ENCODE peak calls at places on chromosomes 13 and 19, in seven cellular contexts. P is psoas muscle; K is effector memory CD4-positive, alpha-beta T cell; Q is left ventricle myocardium inferior; U is tibial nerve; J is coronary artery; G is uterus. R is an unnamed sample.

GRCh38 chr19:10074153-10074552 is 12.0 kb upstream of the SHFL start:
- DNase-seq in P (no peak), K (no peak), Q (no peak), U (no peak), J (no peak), G (no peak), R (no peak)

GRCh38 chr19:13956365-13956744 is 4.0 kb downstream of the DCAF15 start:
- DNase-seq in P (no peak), K (no peak), Q (no peak), U (no peak), J (no peak), G (no peak), R (no peak)

GRCh38 chr19:46606681-46607440 is 5.7 kb downstream of the CALM3 start:
- DNase-seq in P (no peak), K (no peak), Q (no peak), U (peak), J (no peak), G (no peak), R (no peak)

GRCh38 chr13:42041017-42041683 is 7.3 kb upstream of the DGKH start:
- DNase-seq in P (peak), K (no peak), Q (peak), U (no peak), J (peak), G (peak), R (peak)

GRCh38 chr19:3440082-3440481 is 40.2 kb downstream of the SMIM24 start:
- DNase-seq in P (peak), K (peak), Q (peak), U (no peak), J (no peak), G (no peak), R (peak)

GRCh38 chr13:54486421-54487166 is 1458.0 kb downstream of the OLFM4 start:
- DNase-seq in P (no peak), K (no peak), Q (no peak), U (no peak), J (no peak), G (no peak), R (no peak)

GRCh38 chr19:44745386-44745831 is 3.1 kb upstream of the BCL3 start:
- DNase-seq in P (peak), K (no peak), Q (peak), U (peak), J (no peak), G (peak), R (peak)

GRCh38 chr13:46165485-46166220 is 16.3 kb downstream of the LCP1 start:
- DNase-seq in P (no peak), K (peak), Q (no peak), U (no peak), J (no peak), G (no peak), R (no peak)

GRCh38 chr19:38223119-38223523 is 901 bp downstream of the DPF1 start:
- DNase-seq in P (no peak), K (no peak), Q (no peak), U (no peak), J (no peak), G (no peak), R (no peak)

GRCh38 chr19:28372800-28373199 is 840.2 kb downstream of the UQCRFS1 start:
- DNase-seq in P (no peak), K (no peak), Q (no peak), U (no peak), J (no peak), G (no peak), R (no peak)

GRCh38 chr19:49149652-49150105 is 5.5 kb downstream of the HRC start:
- DNase-seq in P (peak), K (no peak), Q (peak), U (no peak), J (peak), G (peak), R (peak)

GRCh38 chr19:41325947-41326706 is 16.2 kb downstream of the CCDC97 start:
- DNase-seq in P (no peak), K (no peak), Q (no peak), U (no peak), J (no peak), G (no peak), R (peak)

GRCh38 chr13:71118779-71119364 is 748.1 kb downstream of the DACH1 start:
- DNase-seq in P (no peak), K (no peak), Q (no peak), U (no peak), J (no peak), G (no peak), R (no peak)

GRCh38 chr13:71115301-71115700 is 751.7 kb downstream of the DACH1 start:
- DNase-seq in P (no peak), K (no peak), Q (no peak), U (no peak), J (no peak), G (no peak), R (no peak)

GRCh38 chr13:71117920-71118319 is 749.1 kb downstream of the DACH1 start:
- DNase-seq in P (no peak), K (no peak), Q (no peak), U (no peak), J (no peak), G (no peak), R (no peak)
- H3K27ac ChIP-seq in P (no peak), K (no peak), Q (no peak), U (no peak), J (no peak), G (no peak), R (no peak)

GRCh38 chr13:33787051-33787591 is 30.8 kb upstream of the RFC3 start:
- DNase-seq in P (no peak), K (no peak), Q (no peak), U (no peak), J (no peak), G (no peak), R (no peak)
- H3K4me3 ChIP-seq in P (peak), K (peak), Q (peak), U (no peak), J (peak), G (no peak), R (peak)

GRCh38 chr19:50660083-50660366 is 10.8 kb downstream of the C19orf81 start:
- DNase-seq in P (no peak), K (no peak), Q (no peak), U (no peak), J (no peak), G (no peak), R (no peak)

GRCh38 chr19:50659318-50660082 is 10.3 kb downstream of the C19orf81 start:
- DNase-seq in P (no peak), K (no peak), Q (no peak), U (no peak), J (no peak), G (no peak), R (no peak)

GRCh38 chr19:50657222-50657669 is 8.0 kb downstream of the C19orf81 start:
- DNase-seq in P (no peak), K (no peak), Q (no peak), U (no peak), J (no peak), G (no peak), R (no peak)

GRCh38 chr19:50658438-50659317 is 9.4 kb downstream of the C19orf81 start:
- DNase-seq in P (peak), K (no peak), Q (peak), U (no peak), J (no peak), G (peak), R (no peak)

GRCh38 chr19:50657672-50658437 is 8.6 kb downstream of the C19orf81 start:
- DNase-seq in P (peak), K (peak), Q (peak), U (peak), J (peak), G (peak), R (peak)
- H3K27ac ChIP-seq in P (no peak), K (no peak), Q (no peak), U (no peak), J (no peak), G (no peak), R (no peak)

GRCh38 chr19:12783849-12784393 is 7.4 kb upstream of the JUNB start:
- DNase-seq in P (peak), K (no peak), Q (peak), U (no peak), J (peak), G (peak), R (no peak)

GRCh38 chr19:12785431-12786011 is 5.8 kb upstream of the JUNB start:
- DNase-seq in P (no peak), K (no peak), Q (no peak), U (no peak), J (no peak), G (no peak), R (no peak)

GRCh38 chr19:12784871-12785430 is 6.3 kb upstream of the JUNB start:
- DNase-seq in P (no peak), K (peak), Q (no peak), U (no peak), J (no peak), G (no peak), R (no peak)

GRCh38 chr19:12783226-12783848 is 7.9 kb upstream of the JUNB start:
- DNase-seq in P (no peak), K (no peak), Q (no peak), U (no peak), J (no peak), G (peak), R (no peak)

GRCh38 chr19:12784394-12784870 is 6.9 kb upstream of the JUNB start:
- DNase-seq in P (no peak), K (no peak), Q (no peak), U (no peak), J (no peak), G (no peak), R (no peak)
- H3K4me3 ChIP-seq in P (no peak), K (no peak), Q (no peak), U (no peak), J (peak), G (no peak), R (no peak)

DNA sequence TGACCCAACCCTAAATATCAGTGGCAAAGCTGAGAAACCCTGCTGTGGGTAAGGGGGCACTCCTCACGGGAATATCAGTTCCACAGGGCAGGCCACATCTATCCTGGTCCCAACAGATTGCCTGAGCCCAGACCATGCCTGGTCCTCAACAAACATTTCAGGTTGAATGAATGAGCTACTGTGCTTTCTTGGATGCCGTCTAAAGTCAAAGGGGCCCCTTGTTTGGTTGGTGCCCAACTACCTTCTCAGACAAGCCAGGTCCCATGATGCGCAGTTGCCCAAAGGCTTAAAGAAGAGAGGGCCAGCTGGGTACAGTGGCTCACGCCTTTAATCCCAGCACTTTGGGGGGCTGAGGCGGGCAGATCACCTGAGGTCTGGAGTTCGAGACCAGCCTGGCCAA is 2.4 kb downstream of the DPP9 start:
- DNase-seq in P (no peak), K (no peak), Q (no peak), U (no peak), J (no peak), G (no peak), R (no peak)
- H3K27ac ChIP-seq in P (peak), K (no peak), Q (no peak), U (no peak), J (no peak), G (no peak), R (no peak)

GRCh38 chr13:102977471-102977870 is 88.7 kb downstream of the SLC10A2 start:
- DNase-seq in P (no peak), K (no peak), Q (no peak), U (no peak), J (no peak), G (no peak), R (no peak)
- H3K4me3 ChIP-seq in P (peak), K (no peak), Q (peak), U (no peak), J (peak), G (no peak), R (no peak)

GRCh38 chr19:17557461-17557860 is 2.0 kb downstream of the COLGALT1 start:
- DNase-seq in P (no peak), K (no peak), Q (no peak), U (no peak), J (no peak), G (no peak), R (no peak)

GRCh38 chr19:17555480-17555928 is at the start of gene COLGALT1:
- DNase-seq in P (peak), K (peak), Q (peak), U (peak), J (peak), G (peak), R (peak)

GRCh38 chr19:17554968-17555479 is 425 bp upstream of the COLGALT1 start:
- DNase-seq in P (no peak), K (no peak), Q (no peak), U (no peak), J (no peak), G (no peak), R (no peak)

GRCh38 chr19:17556995-17557394 is 1.5 kb downstream of the COLGALT1 start:
- DNase-seq in P (no peak), K (no peak), Q (no peak), U (no peak), J (no peak), G (no peak), R (no peak)

GRCh38 chr19:17555929-17556813 is 722 bp downstream of the COLGALT1 start:
- DNase-seq in P (peak), K (no peak), Q (peak), U (no peak), J (no peak), G (peak), R (peak)
- H3K27ac ChIP-seq in P (peak), K (peak), Q (peak), U (peak), J (peak), G (peak), R (peak)

R was measured in tibial artery.